ENCODE peak calls at places on chromosomes 2 and 18, in seven cellular contexts. One of them, this sample, is unnamed.

GRCh38 chr2:55165567-55165966 is 66.5 kb downstream of the CLHC1 start:
- DNase-seq in kidney: no peak
- DNase-seq in H1: no peak
- DNase-seq in tibial artery: no peak
- DNase-seq in testis: no peak
- DNase-seq in endodermal cell: no peak
- DNase-seq in fibroblast of lung: peak
- DNase-seq in this sample: no peak

GRCh38 chr2:119371111-119371510 is 4.3 kb downstream of the DBI start:
- DNase-seq in kidney: no peak
- DNase-seq in H1: no peak
- DNase-seq in tibial artery: no peak
- DNase-seq in testis: peak
- DNase-seq in endodermal cell: peak
- DNase-seq in fibroblast of lung: no peak
- DNase-seq in this sample: no peak

GRCh38 chr2:43426305-43427031 is 169.4 kb downstream of the THADA start:
- DNase-seq in kidney: peak
- DNase-seq in H1: no peak
- DNase-seq in tibial artery: peak
- DNase-seq in testis: peak
- DNase-seq in endodermal cell: no peak
- DNase-seq in fibroblast of lung: peak
- DNase-seq in this sample: peak

GRCh38 chr2:133736674-133737073 is 168.4 kb upstream of the NCKAP5 start:
- DNase-seq in kidney: no peak
- DNase-seq in H1: no peak
- DNase-seq in tibial artery: no peak
- DNase-seq in testis: no peak
- DNase-seq in endodermal cell: no peak
- DNase-seq in fibroblast of lung: no peak
- DNase-seq in this sample: no peak

GRCh38 chr18:22238681-22239080 is 69.3 kb downstream of the GATA6 start:
- DNase-seq in kidney: no peak
- DNase-seq in H1: no peak
- DNase-seq in tibial artery: no peak
- DNase-seq in testis: no peak
- DNase-seq in endodermal cell: no peak
- DNase-seq in fibroblast of lung: no peak
- DNase-seq in this sample: no peak

GRCh38 chr2:19158899-19159298 is 199.5 kb downstream of the OSR1 start:
- DNase-seq in kidney: no peak
- DNase-seq in H1: no peak
- DNase-seq in tibial artery: no peak
- DNase-seq in testis: no peak
- DNase-seq in endodermal cell: no peak
- DNase-seq in fibroblast of lung: no peak
- DNase-seq in this sample: no peak

GRCh38 chr2:201696151-201696659 is 2.2 kb downstream of the MPP4 start:
- DNase-seq in kidney: no peak
- DNase-seq in H1: no peak
- DNase-seq in tibial artery: no peak
- DNase-seq in testis: no peak
- DNase-seq in endodermal cell: no peak
- DNase-seq in fibroblast of lung: peak
- DNase-seq in this sample: no peak

GRCh38 chr2:225735844-225736243 is 336.3 kb downstream of the NYAP2 start:
- DNase-seq in kidney: no peak
- DNase-seq in H1: no peak
- DNase-seq in tibial artery: no peak
- DNase-seq in testis: no peak
- DNase-seq in endodermal cell: no peak
- DNase-seq in fibroblast of lung: peak
- DNase-seq in this sample: no peak

GRCh38 chr2:215693269-215693998 is 257.6 kb upstream of the FN1 start:
- DNase-seq in kidney: no peak
- DNase-seq in H1: no peak
- DNase-seq in tibial artery: no peak
- DNase-seq in testis: no peak
- DNase-seq in endodermal cell: no peak
- DNase-seq in fibroblast of lung: peak
- DNase-seq in this sample: no peak

GRCh38 chr2:47086054-47086471 is 69.0 kb downstream of the STPG4 start:
- DNase-seq in kidney: no peak
- DNase-seq in H1: no peak
- DNase-seq in tibial artery: no peak
- DNase-seq in testis: no peak
- DNase-seq in endodermal cell: no peak
- DNase-seq in fibroblast of lung: no peak
- DNase-seq in this sample: no peak

GRCh38 chr2:30305235-30305634 is 73.9 kb downstream of the LBH start:
- DNase-seq in kidney: no peak
- DNase-seq in H1: no peak
- DNase-seq in tibial artery: no peak
- DNase-seq in testis: no peak
- DNase-seq in endodermal cell: no peak
- DNase-seq in fibroblast of lung: peak
- DNase-seq in this sample: no peak

GRCh38 chr2:213216461-213216860 is 65.0 kb upstream of the IKZF2 start:
- DNase-seq in kidney: no peak
- DNase-seq in H1: no peak
- DNase-seq in tibial artery: no peak
- DNase-seq in testis: no peak
- DNase-seq in endodermal cell: no peak
- DNase-seq in fibroblast of lung: peak
- DNase-seq in this sample: no peak

GRCh38 chr2:46846454-46846990 is 69.1 kb downstream of the MCFD2 start:
- DNase-seq in kidney: peak
- DNase-seq in H1: no peak
- DNase-seq in tibial artery: no peak
- DNase-seq in testis: no peak
- DNase-seq in endodermal cell: no peak
- DNase-seq in fibroblast of lung: no peak
- DNase-seq in this sample: no peak

GRCh38 chr2:181680937-181681811 is 857 bp upstream of the NEUROD1 start:
- DNase-seq in kidney: peak
- DNase-seq in H1: peak
- DNase-seq in tibial artery: no peak
- DNase-seq in testis: no peak
- DNase-seq in endodermal cell: peak
- DNase-seq in fibroblast of lung: no peak
- DNase-seq in this sample: no peak

GRCh38 chr2:127024769-127025356 is 82.1 kb downstream of the BIN1 start:
- DNase-seq in kidney: peak
- DNase-seq in H1: peak
- DNase-seq in tibial artery: no peak
- DNase-seq in testis: peak
- DNase-seq in endodermal cell: peak
- DNase-seq in fibroblast of lung: no peak
- DNase-seq in this sample: no peak

GRCh38 chr2:892892-893291 is 57.8 kb upstream of the SNTG2 start:
- DNase-seq in kidney: no peak
- DNase-seq in H1: no peak
- DNase-seq in tibial artery: no peak
- DNase-seq in testis: no peak
- DNase-seq in endodermal cell: no peak
- DNase-seq in fibroblast of lung: no peak
- DNase-seq in this sample: no peak

GRCh38 chr2:157839162-157839801 is 36.8 kb downstream of the ACVR1 start:
- DNase-seq in kidney: no peak
- DNase-seq in H1: peak
- DNase-seq in tibial artery: peak
- DNase-seq in testis: no peak
- DNase-seq in endodermal cell: peak
- DNase-seq in fibroblast of lung: peak
- DNase-seq in this sample: no peak

GRCh38 chr18:2281523-2282199 is 289.6 kb downstream of the METTL4 start:
- DNase-seq in kidney: no peak
- DNase-seq in H1: no peak
- DNase-seq in tibial artery: no peak
- DNase-seq in testis: no peak
- DNase-seq in endodermal cell: no peak
- DNase-seq in fibroblast of lung: no peak
- DNase-seq in this sample: no peak

GRCh38 chr2:70688427-70688826 is 79.6 kb downstream of the ADD2 start:
- DNase-seq in kidney: no peak
- DNase-seq in H1: no peak
- DNase-seq in tibial artery: no peak
- DNase-seq in testis: no peak
- DNase-seq in endodermal cell: peak
- DNase-seq in fibroblast of lung: no peak
- DNase-seq in this sample: no peak

GRCh38 chr2:10331033-10331701 is 28.5 kb downstream of the HPCAL1 start:
- DNase-seq in kidney: peak
- DNase-seq in H1: no peak
- DNase-seq in tibial artery: peak
- DNase-seq in testis: no peak
- DNase-seq in endodermal cell: peak
- DNase-seq in fibroblast of lung: peak
- DNase-seq in this sample: no peak

GRCh38 chr2:130836501-130837174 is at the start of gene ARHGEF4:
- DNase-seq in kidney: peak
- DNase-seq in H1: peak
- DNase-seq in tibial artery: no peak
- DNase-seq in testis: peak
- DNase-seq in endodermal cell: peak
- DNase-seq in fibroblast of lung: no peak
- DNase-seq in this sample: no peak

GRCh38 chr2:209476367-209477191 is 52.7 kb downstream of the MAP2 start:
- DNase-seq in kidney: no peak
- DNase-seq in H1: no peak
- DNase-seq in tibial artery: no peak
- DNase-seq in testis: no peak
- DNase-seq in endodermal cell: no peak
- DNase-seq in fibroblast of lung: peak
- DNase-seq in this sample: no peak

GRCh38 chr2:96906719-96907404 is 37.0 kb upstream of the SEMA4C start:
- DNase-seq in kidney: no peak
- DNase-seq in H1: peak
- DNase-seq in tibial artery: peak
- DNase-seq in testis: peak
- DNase-seq in endodermal cell: peak
- DNase-seq in fibroblast of lung: peak
- DNase-seq in this sample: no peak

GRCh38 chr2:33426666-33427231 is 49.7 kb upstream of the RASGRP3 start:
- DNase-seq in kidney: no peak
- DNase-seq in H1: no peak
- DNase-seq in tibial artery: no peak
- DNase-seq in testis: peak
- DNase-seq in endodermal cell: no peak
- DNase-seq in fibroblast of lung: peak
- DNase-seq in this sample: no peak

GRCh38 chr2:211144078-211144477 is 587.7 kb downstream of the CPS1 start:
- DNase-seq in kidney: no peak
- DNase-seq in H1: no peak
- DNase-seq in tibial artery: no peak
- DNase-seq in testis: no peak
- DNase-seq in endodermal cell: no peak
- DNase-seq in fibroblast of lung: peak
- DNase-seq in this sample: no peak

GRCh38 chr2:205699554-205700289 is 17.4 kb downstream of the NRP2 start:
- DNase-seq in kidney: no peak
- DNase-seq in H1: no peak
- DNase-seq in tibial artery: no peak
- DNase-seq in testis: no peak
- DNase-seq in endodermal cell: peak
- DNase-seq in fibroblast of lung: no peak
- DNase-seq in this sample: no peak
- H3K27ac ChIP-seq in kidney: no peak
- H3K27ac ChIP-seq in H1: no peak
- H3K27ac ChIP-seq in tibial artery: peak
- H3K27ac ChIP-seq in testis: no peak
- H3K27ac ChIP-seq in endodermal cell: peak
- H3K27ac ChIP-seq in fibroblast of lung: peak
- H3K27ac ChIP-seq in this sample: peak

GRCh38 chr2:218859994-218860831 is 608 bp downstream of the WNT6 start:
- DNase-seq in kidney: no peak
- DNase-seq in H1: peak
- DNase-seq in tibial artery: no peak
- DNase-seq in testis: no peak
- DNase-seq in endodermal cell: no peak
- DNase-seq in fibroblast of lung: no peak
- DNase-seq in this sample: no peak
- TF ChIP-seq CTCF in kidney: no peak
- TF ChIP-seq CTCF in H1: no peak
- TF ChIP-seq CTCF in tibial artery: no peak
- TF ChIP-seq CTCF in testis: no peak
- TF ChIP-seq CTCF in endodermal cell: no peak
- TF ChIP-seq CTCF in fibroblast of lung: no peak
- TF ChIP-seq CTCF in this sample: no peak

DNA sequence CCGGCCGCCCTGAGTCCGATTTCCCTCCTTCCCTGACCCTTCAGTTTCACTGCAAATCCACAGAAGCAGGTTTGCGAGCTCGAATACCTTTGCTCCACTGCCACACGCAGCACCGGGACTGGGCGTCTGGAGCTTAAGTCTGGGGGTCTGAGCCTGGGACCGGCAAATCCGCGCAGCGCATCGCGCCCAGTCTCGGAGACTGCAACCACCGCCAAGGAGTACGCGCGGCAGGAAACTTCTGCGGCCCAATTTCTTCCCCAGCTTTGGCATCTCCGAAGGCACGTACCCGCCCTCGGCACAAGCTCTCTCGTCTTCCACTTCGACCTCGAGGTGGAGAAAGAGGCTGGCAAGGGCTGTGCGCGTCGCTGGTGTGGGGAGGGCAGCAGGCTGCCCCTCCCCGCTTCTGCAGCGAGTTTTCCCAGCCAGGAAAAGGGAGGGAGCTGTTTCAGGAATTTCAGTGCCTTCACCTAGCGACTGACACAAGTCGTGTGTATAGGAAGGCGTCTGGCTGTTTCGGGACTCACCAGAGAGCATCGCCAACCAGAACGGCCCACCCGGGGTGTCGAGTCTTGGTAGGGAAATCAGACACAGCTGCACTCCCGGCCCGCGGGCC is 4.6 kb downstream of the SIX2 start:
- DNase-seq in kidney: peak
- DNase-seq in H1: peak
- DNase-seq in tibial artery: no peak
- DNase-seq in testis: no peak
- DNase-seq in endodermal cell: peak
- DNase-seq in fibroblast of lung: no peak
- DNase-seq in this sample: no peak
- H3K4me3 ChIP-seq in kidney: no peak
- H3K4me3 ChIP-seq in H1: peak
- H3K4me3 ChIP-seq in tibial artery: no peak
- H3K4me3 ChIP-seq in testis: no peak
- H3K4me3 ChIP-seq in endodermal cell: peak
- H3K4me3 ChIP-seq in fibroblast of lung: peak
- H3K4me3 ChIP-seq in this sample: no peak

DNA sequence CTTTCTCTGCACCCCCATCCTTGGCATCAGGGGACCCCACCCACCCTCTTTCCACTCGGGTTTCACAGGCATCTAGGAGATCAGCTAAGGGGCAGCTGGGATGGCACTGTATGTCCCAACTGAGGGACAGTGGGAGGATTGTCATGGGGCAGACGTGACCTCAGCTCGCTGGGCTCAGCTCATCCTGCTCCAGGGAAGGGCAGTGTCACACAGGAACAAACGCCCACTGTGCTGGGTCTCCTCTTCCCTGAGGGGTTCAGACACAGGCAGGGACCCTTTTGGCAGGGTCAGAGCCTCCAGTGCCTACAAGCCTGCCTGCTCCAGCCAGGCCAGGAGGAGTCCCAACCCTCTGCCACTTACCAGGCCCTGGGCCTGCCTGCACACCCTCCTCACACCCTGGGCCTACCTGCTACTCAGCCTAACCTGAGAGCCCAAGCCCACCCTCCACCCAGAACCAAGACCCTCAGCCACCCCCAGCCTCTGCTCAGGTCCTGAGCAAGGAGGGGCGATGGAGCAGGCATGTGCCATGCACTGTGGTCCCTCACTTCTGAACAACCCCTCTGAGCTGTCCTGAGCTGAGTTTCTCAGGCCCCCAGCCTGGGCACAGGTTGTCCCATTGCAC is 68.2 kb downstream of the HS1BP3 start:
- DNase-seq in kidney: peak
- DNase-seq in H1: no peak
- DNase-seq in tibial artery: no peak
- DNase-seq in testis: peak
- DNase-seq in endodermal cell: no peak
- DNase-seq in fibroblast of lung: no peak
- DNase-seq in this sample: peak
- H3K27ac ChIP-seq in kidney: peak
- H3K27ac ChIP-seq in H1: no peak
- H3K27ac ChIP-seq in tibial artery: peak
- H3K27ac ChIP-seq in testis: peak
- H3K27ac ChIP-seq in endodermal cell: no peak
- H3K27ac ChIP-seq in fibroblast of lung: no peak
- H3K27ac ChIP-seq in this sample: peak

This sample was measured in RWPE2.